ENCODE peak calls at places on chromosomes 7 and 10, in seven cellular contexts. H is ovary; Z is osteoblast; U is endodermal cell; Q is heart left ventricle; K is CD4-positive, alpha-beta T cell; M is naive thymus-derived CD4-positive, alpha-beta T cell. P is an unnamed sample.
A peak's percentile ranks its signal among the peaks of the same experiment; 100 is the strongest.

GRCh38 chr7:55280031-55280454 is 85.1 kb upstream of the LANCL2 start:
- DNase-seq in H (peak; percentile 59), Z (peak; percentile 90), U (peak; percentile 91), Q (peak; percentile 56), K (peak; percentile 38), M (peak; percentile 38), P (peak; percentile 24)

GRCh38 chr10:59808896-59809643 is 55.8 kb upstream of the MRLN start:
- DNase-seq in H (peak; percentile 77), Z (peak; percentile 30), U (peak; percentile 94), Q (peak; percentile 68), K (peak; percentile 23), M (peak; percentile 20), P (peak; percentile 72)

GRCh38 chr7:41103331-41103730 is 599.6 kb downstream of the INHBA start:
- DNase-seq in H (no peak), Z (no peak), U (no peak), Q (no peak), K (no peak), M (no peak), P (no peak)

GRCh38 chr10:62727935-62728334 is 76.6 kb upstream of the ADO start:
- DNase-seq in H (no peak), Z (peak; percentile 37), U (no peak), Q (no peak), K (no peak), M (no peak), P (no peak)

GRCh38 chr7:122736183-122736582 is 33.5 kb upstream of the RNF148 start:
- DNase-seq in H (no peak), Z (no peak), U (no peak), Q (no peak), K (no peak), M (no peak), P (no peak)

GRCh38 chr10:126729314-126729871 is 58.9 kb upstream of the C10orf90 start:
- DNase-seq in H (no peak), Z (no peak), U (peak; percentile 60), Q (no peak), K (no peak), M (no peak), P (no peak)

GRCh38 chr10:76022366-76022765 is 590.9 kb downstream of the LRMDA start:
- DNase-seq in H (no peak), Z (no peak), U (no peak), Q (no peak), K (no peak), M (no peak), P (no peak)

GRCh38 chr7:92360387-92360786 is 86.9 kb upstream of the GATAD1 start:
- DNase-seq in H (no peak), Z (no peak), U (no peak), Q (no peak), K (no peak), M (no peak), P (no peak)

GRCh38 chr10:89352802-89353201 is 25.0 kb downstream of the IFIT3 start:
- DNase-seq in H (no peak), Z (no peak), U (no peak), Q (no peak), K (no peak), M (no peak), P (no peak)

GRCh38 chr10:92690211-92691041 is 671 bp downstream of the HHEX start:
- DNase-seq in H (no peak), Z (peak; percentile 96), U (peak; percentile 80), Q (peak; percentile 60), K (peak; percentile 26), M (no peak), P (peak; percentile 52)

GRCh38 chr10:71736570-71737355 is 17.2 kb upstream of the C10orf105 start:
- DNase-seq in H (no peak), Z (no peak), U (no peak), Q (no peak), K (no peak), M (no peak), P (no peak)

GRCh38 chr10:4931587-4931986 is 31.6 kb upstream of the AKR1C1 start:
- DNase-seq in H (no peak), Z (no peak), U (no peak), Q (no peak), K (no peak), M (no peak), P (no peak)

GRCh38 chr7:66182920-66183319 is 22.2 kb upstream of the TPST1 start:
- DNase-seq in H (no peak), Z (no peak), U (no peak), Q (no peak), K (no peak), M (no peak), P (no peak)

GRCh38 chr7:129779602-129780256 is 168.2 kb downstream of the NRF1 start:
- DNase-seq in H (peak; percentile 31), Z (peak; percentile 96), U (no peak), Q (no peak), K (no peak), M (no peak), P (no peak)

GRCh38 chr7:47610506-47611044 is 28.7 kb upstream of the TNS3 start:
- DNase-seq in H (no peak), Z (no peak), U (no peak), Q (no peak), K (no peak), M (no peak), P (no peak)

GRCh38 chr10:10295537-10295936 is 722.1 kb upstream of the CELF2 start:
- DNase-seq in H (no peak), Z (no peak), U (no peak), Q (no peak), K (no peak), M (no peak), P (no peak)

GRCh38 chr7:22696672-22697071 is 30.3 kb upstream of the IL6 start:
- DNase-seq in H (no peak), Z (peak; percentile 43), U (no peak), Q (no peak), K (no peak), M (no peak), P (no peak)

GRCh38 chr7:28904539-28905143 is 53.5 kb downstream of the TRIL start:
- DNase-seq in H (no peak), Z (no peak), U (no peak), Q (no peak), K (no peak), M (no peak), P (no peak)

GRCh38 chr10:88991900-88992237 is 1.3 kb downstream of the FAS start:
- DNase-seq in H (no peak), Z (no peak), U (no peak), Q (no peak), K (no peak), M (no peak), P (no peak)

GRCh38 chr7:28986028-28986427 is 27.9 kb upstream of the TRIL start:
- DNase-seq in H (no peak), Z (no peak), U (no peak), Q (no peak), K (no peak), M (no peak), P (no peak)

GRCh38 chr10:78578929-78579328 is 489.8 kb upstream of the ZMIZ1 start:
- DNase-seq in H (no peak), Z (no peak), U (no peak), Q (no peak), K (no peak), M (no peak), P (no peak)

GRCh38 chr7:11427686-11428273 is 404.2 kb downstream of the THSD7A start:
- DNase-seq in H (no peak), Z (peak; percentile 36), U (no peak), Q (no peak), K (no peak), M (no peak), P (no peak)

GRCh38 chr10:60662917-60663614 is 115.2 kb upstream of the CDK1 start:
- DNase-seq in H (no peak), Z (no peak), U (peak; percentile 53), Q (no peak), K (no peak), M (no peak), P (no peak)

GRCh38 chr7:123499211-123499968 is 35.0 kb downstream of the IQUB start:
- DNase-seq in H (no peak), Z (no peak), U (no peak), Q (no peak), K (no peak), M (no peak), P (no peak)

GRCh38 chr7:81173766-81174281 is 255.0 kb upstream of the SEMA3C start:
- DNase-seq in H (no peak), Z (peak; percentile 39), U (no peak), Q (no peak), K (no peak), M (no peak), P (no peak)

GRCh38 chr7:20539201-20539600 is 76.3 kb upstream of the ABCB5 start:
- DNase-seq in H (no peak), Z (peak; percentile 11), U (no peak), Q (no peak), K (no peak), M (no peak), P (no peak)

GRCh38 chr7:2230882-2231281 is 1.9 kb downstream of the MAD1L1 start:
- DNase-seq in H (no peak), Z (peak; percentile 37), U (no peak), Q (no peak), K (no peak), M (no peak), P (no peak)

GRCh38 chr10:71378341-71379117 is 18.2 kb upstream of the CDH23 start:
- DNase-seq in H (no peak), Z (no peak), U (no peak), Q (no peak), K (no peak), M (no peak), P (no peak)

GRCh38 chr7:137878333-137878961 is 31.7 kb upstream of the DGKI start:
- DNase-seq in H (peak; percentile 43), Z (no peak), U (no peak), Q (peak; percentile 79), K (no peak), M (no peak), P (peak; percentile 79)

DNA sequence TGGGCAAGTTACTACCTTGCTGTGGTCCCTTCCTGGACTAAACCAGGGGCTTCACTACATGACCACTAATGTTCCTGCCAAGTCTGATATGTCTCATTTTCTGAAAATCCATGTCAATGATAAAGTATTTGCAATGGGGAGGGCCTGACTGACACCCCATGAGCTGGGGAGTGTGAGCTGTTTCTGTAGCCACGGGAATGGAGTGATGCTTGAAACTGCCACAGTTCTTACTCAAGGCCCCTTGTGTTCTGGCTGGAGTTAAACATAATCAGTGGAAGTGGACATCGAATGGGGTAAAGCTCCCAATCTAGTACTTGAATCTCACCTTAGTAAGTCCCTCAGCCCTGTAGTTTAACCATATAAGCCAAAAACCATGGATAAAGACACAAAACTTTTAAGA is 61.9 kb upstream of the PDLIM1 start:
- DNase-seq in H (no peak), Z (no peak), U (no peak), Q (no peak), K (no peak), M (no peak), P (no peak)
- H3K27ac ChIP-seq in H (no peak overlapping the region), Z (no peak overlapping the region), U (no peak overlapping the region), Q (no peak overlapping the region), K (no peak overlapping the region), M (no peak overlapping the region), P (peak overlapping the region; percentile 63)

GRCh38 chr10:102781921-102782542 is 38.3 kb downstream of the WBP1L start:
- DNase-seq in H (peak; percentile 16), Z (no peak), U (no peak), Q (no peak), K (no peak), M (no peak), P (no peak)
- H3K27me3 ChIP-seq in H (no peaks in the 10 kb centered on the region), Z (no peaks in the 10 kb centered on the region), U (no peaks in the 10 kb centered on the region), Q (no peaks in the 10 kb centered on the region), K (no peaks in the 10 kb centered on the region), M (no peaks in the 10 kb centered on the region), P (no peaks in the 10 kb centered on the region)

GRCh38 chr7:29989257-29989995 is at the start of gene SCRN1:
- DNase-seq in H (peak; percentile 76), Z (peak; percentile 92), U (peak; percentile 84), Q (peak; percentile 55), K (peak; percentile 7), M (no peak), P (peak; percentile 42)
- H3K27ac ChIP-seq in H (peak within 1 kb of the TSS; percentile 86), Z (peak within 1 kb of the TSS; percentile 70), U (peak within 1 kb of the TSS; percentile 57), Q (peak within 1 kb of the TSS; percentile 81), K (no peak within 1 kb of the TSS), M (peak within 1 kb of the TSS; percentile 54), P (peak within 1 kb of the TSS; percentile 82)

GRCh38 chr10:128734734-128735133 is 608.5 kb upstream of the MKI67 start:
- DNase-seq in H (no peak), Z (no peak), U (no peak), Q (no peak), K (no peak), M (no peak), P (no peak)
- H3K27me3 ChIP-seq in H (no peaks in the 10 kb centered on the region), Z (no peaks in the 10 kb centered on the region), U (peaks cover 8% of the 10 kb centered on the region), Q (no peaks in the 10 kb centered on the region), K (no peaks in the 10 kb centered on the region), M (no peaks in the 10 kb centered on the region), P (peaks cover 61% of the 10 kb centered on the region)

P was measured in left ventricle myocardium inferior.